ENCODE peak calls at places on chromosome 5, in seven cellular contexts. One of them, this sample, is unnamed.

GRCh38 chr5:108382784-108383358 is 973 bp upstream of the FBXL17 start:
- DNase-seq in lower lobe of right lung: no peak
- DNase-seq in DMS 273 treated with DMSO at 0.1 percent for 48 hours: no peak
- DNase-seq in stimulated activated CD4-positive, alpha-beta T cell treated with anti-CD3 and anti-CD28 coated beads, Interleukin-15, amount 100 ng/mL, for 1 hour: no peak
- DNase-seq in islet precursor cell: no peak
- DNase-seq in NCI-H774: no peak
- DNase-seq in NCI-H2081: peak
- DNase-seq in this sample: no peak

GRCh38 chr5:74766887-74767578 is at the start of the genes GFM2 and NSA2:
- DNase-seq in lower lobe of right lung: peak
- DNase-seq in DMS 273 treated with DMSO at 0.1 percent for 48 hours: peak
- DNase-seq in stimulated activated CD4-positive, alpha-beta T cell treated with anti-CD3 and anti-CD28 coated beads, Interleukin-15, amount 100 ng/mL, for 1 hour: peak
- DNase-seq in islet precursor cell: peak
- DNase-seq in NCI-H774: peak
- DNase-seq in NCI-H2081: peak
- DNase-seq in this sample: peak

GRCh38 chr5:1752881-1753280 is 46.8 kb downstream of the MRPL36 start:
- DNase-seq in lower lobe of right lung: peak
- DNase-seq in DMS 273 treated with DMSO at 0.1 percent for 48 hours: no peak
- DNase-seq in stimulated activated CD4-positive, alpha-beta T cell treated with anti-CD3 and anti-CD28 coated beads, Interleukin-15, amount 100 ng/mL, for 1 hour: no peak
- DNase-seq in islet precursor cell: peak
- DNase-seq in NCI-H774: no peak
- DNase-seq in NCI-H2081: no peak
- DNase-seq in this sample: no peak

GRCh38 chr5:9375756-9376155 is 170.1 kb downstream of the SEMA5A start:
- DNase-seq in lower lobe of right lung: no peak
- DNase-seq in DMS 273 treated with DMSO at 0.1 percent for 48 hours: no peak
- DNase-seq in stimulated activated CD4-positive, alpha-beta T cell treated with anti-CD3 and anti-CD28 coated beads, Interleukin-15, amount 100 ng/mL, for 1 hour: no peak
- DNase-seq in islet precursor cell: no peak
- DNase-seq in NCI-H774: no peak
- DNase-seq in NCI-H2081: no peak
- DNase-seq in this sample: no peak

GRCh38 chr5:130488252-130488651 is 584.0 kb downstream of the CHSY3 start:
- DNase-seq in lower lobe of right lung: no peak
- DNase-seq in DMS 273 treated with DMSO at 0.1 percent for 48 hours: no peak
- DNase-seq in stimulated activated CD4-positive, alpha-beta T cell treated with anti-CD3 and anti-CD28 coated beads, Interleukin-15, amount 100 ng/mL, for 1 hour: no peak
- DNase-seq in islet precursor cell: no peak
- DNase-seq in NCI-H774: no peak
- DNase-seq in NCI-H2081: no peak
- DNase-seq in this sample: no peak

GRCh38 chr5:136382071-136382470 is 16.7 kb upstream of the TRPC7 start:
- DNase-seq in lower lobe of right lung: no peak
- DNase-seq in DMS 273 treated with DMSO at 0.1 percent for 48 hours: no peak
- DNase-seq in stimulated activated CD4-positive, alpha-beta T cell treated with anti-CD3 and anti-CD28 coated beads, Interleukin-15, amount 100 ng/mL, for 1 hour: no peak
- DNase-seq in islet precursor cell: no peak
- DNase-seq in NCI-H774: no peak
- DNase-seq in NCI-H2081: no peak
- DNase-seq in this sample: no peak

GRCh38 chr5:63155310-63155631 is 576.7 kb downstream of the LRRC70 start:
- DNase-seq in lower lobe of right lung: no peak
- DNase-seq in DMS 273 treated with DMSO at 0.1 percent for 48 hours: no peak
- DNase-seq in stimulated activated CD4-positive, alpha-beta T cell treated with anti-CD3 and anti-CD28 coated beads, Interleukin-15, amount 100 ng/mL, for 1 hour: no peak
- DNase-seq in islet precursor cell: no peak
- DNase-seq in NCI-H774: no peak
- DNase-seq in NCI-H2081: no peak
- DNase-seq in this sample: no peak

GRCh38 chr5:18699681-18700080 is 1065.4 kb downstream of the TAF11L14 start:
- DNase-seq in lower lobe of right lung: no peak
- DNase-seq in DMS 273 treated with DMSO at 0.1 percent for 48 hours: no peak
- DNase-seq in stimulated activated CD4-positive, alpha-beta T cell treated with anti-CD3 and anti-CD28 coated beads, Interleukin-15, amount 100 ng/mL, for 1 hour: no peak
- DNase-seq in islet precursor cell: no peak
- DNase-seq in NCI-H774: no peak
- DNase-seq in NCI-H2081: no peak
- DNase-seq in this sample: no peak

GRCh38 chr5:73938280-73938937 is 312.4 kb downstream of the ARHGEF28 start:
- DNase-seq in lower lobe of right lung: no peak
- DNase-seq in DMS 273 treated with DMSO at 0.1 percent for 48 hours: no peak
- DNase-seq in stimulated activated CD4-positive, alpha-beta T cell treated with anti-CD3 and anti-CD28 coated beads, Interleukin-15, amount 100 ng/mL, for 1 hour: no peak
- DNase-seq in islet precursor cell: peak
- DNase-seq in NCI-H774: no peak
- DNase-seq in NCI-H2081: no peak
- DNase-seq in this sample: no peak

GRCh38 chr5:83265318-83265717 is 188.0 kb downstream of the XRCC4 start:
- DNase-seq in lower lobe of right lung: no peak
- DNase-seq in DMS 273 treated with DMSO at 0.1 percent for 48 hours: no peak
- DNase-seq in stimulated activated CD4-positive, alpha-beta T cell treated with anti-CD3 and anti-CD28 coated beads, Interleukin-15, amount 100 ng/mL, for 1 hour: no peak
- DNase-seq in islet precursor cell: no peak
- DNase-seq in NCI-H774: peak
- DNase-seq in NCI-H2081: peak
- DNase-seq in this sample: no peak

GRCh38 chr5:27612161-27612560 is 573.8 kb upstream of the CDH9 start:
- DNase-seq in lower lobe of right lung: no peak
- DNase-seq in DMS 273 treated with DMSO at 0.1 percent for 48 hours: no peak
- DNase-seq in stimulated activated CD4-positive, alpha-beta T cell treated with anti-CD3 and anti-CD28 coated beads, Interleukin-15, amount 100 ng/mL, for 1 hour: no peak
- DNase-seq in islet precursor cell: no peak
- DNase-seq in NCI-H774: no peak
- DNase-seq in NCI-H2081: no peak
- DNase-seq in this sample: no peak

GRCh38 chr5:178450121-178450631 is 140.0 kb downstream of the COL23A1 start:
- DNase-seq in lower lobe of right lung: no peak
- DNase-seq in DMS 273 treated with DMSO at 0.1 percent for 48 hours: no peak
- DNase-seq in stimulated activated CD4-positive, alpha-beta T cell treated with anti-CD3 and anti-CD28 coated beads, Interleukin-15, amount 100 ng/mL, for 1 hour: no peak
- DNase-seq in islet precursor cell: peak
- DNase-seq in NCI-H774: no peak
- DNase-seq in NCI-H2081: no peak
- DNase-seq in this sample: no peak

GRCh38 chr5:172903790-172904189 is 55.4 kb upstream of the RPL26L1 start:
- DNase-seq in lower lobe of right lung: peak
- DNase-seq in DMS 273 treated with DMSO at 0.1 percent for 48 hours: no peak
- DNase-seq in stimulated activated CD4-positive, alpha-beta T cell treated with anti-CD3 and anti-CD28 coated beads, Interleukin-15, amount 100 ng/mL, for 1 hour: no peak
- DNase-seq in islet precursor cell: peak
- DNase-seq in NCI-H774: no peak
- DNase-seq in NCI-H2081: no peak
- DNase-seq in this sample: no peak

GRCh38 chr5:1806974-1807373 is 5.8 kb downstream of the NDUFS6 start:
- DNase-seq in lower lobe of right lung: peak
- DNase-seq in DMS 273 treated with DMSO at 0.1 percent for 48 hours: no peak
- DNase-seq in stimulated activated CD4-positive, alpha-beta T cell treated with anti-CD3 and anti-CD28 coated beads, Interleukin-15, amount 100 ng/mL, for 1 hour: no peak
- DNase-seq in islet precursor cell: no peak
- DNase-seq in NCI-H774: no peak
- DNase-seq in NCI-H2081: no peak
- DNase-seq in this sample: no peak

GRCh38 chr5:17463653-17464052 is 34.4 kb upstream of the TAF11L2 start:
- DNase-seq in lower lobe of right lung: no peak
- DNase-seq in DMS 273 treated with DMSO at 0.1 percent for 48 hours: no peak
- DNase-seq in stimulated activated CD4-positive, alpha-beta T cell treated with anti-CD3 and anti-CD28 coated beads, Interleukin-15, amount 100 ng/mL, for 1 hour: no peak
- DNase-seq in islet precursor cell: peak
- DNase-seq in NCI-H774: no peak
- DNase-seq in NCI-H2081: no peak
- DNase-seq in this sample: no peak

GRCh38 chr5:112372543-112372942 is 46.5 kb downstream of the EPB41L4A start:
- DNase-seq in lower lobe of right lung: no peak
- DNase-seq in DMS 273 treated with DMSO at 0.1 percent for 48 hours: no peak
- DNase-seq in stimulated activated CD4-positive, alpha-beta T cell treated with anti-CD3 and anti-CD28 coated beads, Interleukin-15, amount 100 ng/mL, for 1 hour: no peak
- DNase-seq in islet precursor cell: no peak
- DNase-seq in NCI-H774: no peak
- DNase-seq in NCI-H2081: no peak
- DNase-seq in this sample: no peak

GRCh38 chr5:17838506-17838905 is 204.2 kb downstream of the TAF11L14 start:
- DNase-seq in lower lobe of right lung: no peak
- DNase-seq in DMS 273 treated with DMSO at 0.1 percent for 48 hours: no peak
- DNase-seq in stimulated activated CD4-positive, alpha-beta T cell treated with anti-CD3 and anti-CD28 coated beads, Interleukin-15, amount 100 ng/mL, for 1 hour: no peak
- DNase-seq in islet precursor cell: no peak
- DNase-seq in NCI-H774: no peak
- DNase-seq in NCI-H2081: no peak
- DNase-seq in this sample: no peak

GRCh38 chr5:102498271-102499034 is at the start of gene SLCO6A1:
- DNase-seq in lower lobe of right lung: no peak
- DNase-seq in DMS 273 treated with DMSO at 0.1 percent for 48 hours: no peak
- DNase-seq in stimulated activated CD4-positive, alpha-beta T cell treated with anti-CD3 and anti-CD28 coated beads, Interleukin-15, amount 100 ng/mL, for 1 hour: no peak
- DNase-seq in islet precursor cell: no peak
- DNase-seq in NCI-H774: no peak
- DNase-seq in NCI-H2081: no peak
- DNase-seq in this sample: no peak